ENCODE peak calls at places on chromosomes 11 and 22, in eight cellular contexts. Y is cardiac fibroblast, E is BE2C, O is keratinocyte, T is tibial nerve, X is RWPE1, H is fibroblast of pulmonary artery, B is A673. M is an unnamed sample.

GRCh38 chr22:37569921-37570660 is 9.8 kb downstream of the LGALS2 start:
- DNase-seq in Y (no peak), E (no peak), O (no peak), T (no peak), X (no peak), H (no peak), B (no peak), M (no peak)

GRCh38 chr22:35899736-35900135 is 128.9 kb downstream of the RBFOX2 start:
- DNase-seq in Y (no peak), E (no peak), O (no peak), T (no peak), X (no peak), H (peak), B (no peak), M (no peak)

GRCh38 chr11:1401656-1402221 is 12.0 kb downstream of the BRSK2 start:
- DNase-seq in Y (peak), E (peak), O (no peak), T (peak), X (peak), H (peak), B (peak), M (peak)

GRCh38 chr11:74695705-74696280 is 35.4 kb downstream of the CHRDL2 start:
- DNase-seq in Y (no peak), E (no peak), O (no peak), T (no peak), X (no peak), H (no peak), B (no peak), M (no peak)

GRCh38 chr11:705646-706438 is at the start of gene EPS8L2:
- DNase-seq in Y (no peak), E (no peak), O (no peak), T (no peak), X (no peak), H (no peak), B (no peak), M (peak)

GRCh38 chr22:29782061-29782845 is 15.1 kb downstream of the UQCR10 start:
- DNase-seq in Y (peak), E (no peak), O (no peak), T (no peak), X (no peak), H (peak), B (no peak), M (no peak)

GRCh38 chr11:68150029-68150428 is 28.8 kb upstream of the CHKA start:
- DNase-seq in Y (peak), E (no peak), O (peak), T (no peak), X (peak), H (peak), B (no peak), M (no peak)

GRCh38 chr22:20013382-20013871 is 3.2 kb downstream of the ARVCF start:
- DNase-seq in Y (peak), E (peak), O (no peak), T (peak), X (no peak), H (peak), B (peak), M (peak)

GRCh38 chr22:30021338-30021737 is 58.9 kb upstream of the HORMAD2 start:
- DNase-seq in Y (no peak), E (no peak), O (no peak), T (no peak), X (no peak), H (no peak), B (no peak), M (no peak)

GRCh38 chr11:65640483-65641207 is 2.7 kb downstream of the SIPA1 start:
- DNase-seq in Y (no peak), E (no peak), O (no peak), T (peak), X (no peak), H (no peak), B (no peak), M (no peak)

GRCh38 chr22:29102300-29102699 is 29.5 kb downstream of the KREMEN1 start:
- DNase-seq in Y (no peak), E (no peak), O (no peak), T (no peak), X (no peak), H (no peak), B (peak), M (no peak)

GRCh38 chr22:28822930-28823481 is 22.6 kb upstream of the XBP1 start:
- DNase-seq in Y (no peak), E (no peak), O (no peak), T (no peak), X (no peak), H (no peak), B (no peak), M (no peak)

GRCh38 chr11:42766191-42766590 is 545.6 kb upstream of the API5 start:
- DNase-seq in Y (no peak), E (no peak), O (no peak), T (no peak), X (no peak), H (no peak), B (no peak), M (no peak)

GRCh38 chr11:10317776-10318526 is 13.1 kb downstream of the ADM start:
- DNase-seq in Y (no peak), E (no peak), O (no peak), T (no peak), X (no peak), H (no peak), B (no peak), M (no peak)

GRCh38 chr22:38177926-38178604 is 3.6 kb downstream of the PLA2G6 start:
- DNase-seq in Y (peak), E (peak), O (no peak), T (peak), X (no peak), H (peak), B (peak), M (no peak)

GRCh38 chr22:25942989-25943411 is 201.0 kb downstream of the MYO18B start:
- DNase-seq in Y (no peak), E (peak), O (no peak), T (no peak), X (no peak), H (no peak), B (peak), M (no peak)

GRCh38 chr11:69027704-69028372 is 14.8 kb upstream of the MRGPRF start:
- DNase-seq in Y (no peak), E (no peak), O (no peak), T (no peak), X (no peak), H (peak), B (no peak), M (no peak)

GRCh38 chr11:34668583-34669053 is 47.7 kb downstream of the EHF start:
- DNase-seq in Y (no peak), E (no peak), O (no peak), T (no peak), X (no peak), H (no peak), B (no peak), M (no peak)

GRCh38 chr11:64276653-64277431 is 7.6 kb downstream of the BAD start:
- DNase-seq in Y (peak), E (no peak), O (peak), T (no peak), X (peak), H (no peak), B (no peak), M (no peak)

GRCh38 chr11:119169272-119169719 is 771 bp downstream of the NLRX1 start:
- DNase-seq in Y (peak), E (no peak), O (no peak), T (no peak), X (peak), H (peak), B (no peak), M (peak)

GRCh38 chr11:134414772-134415765 is 3.0 kb upstream of the B3GAT1 start:
- DNase-seq in Y (no peak), E (peak), O (no peak), T (no peak), X (no peak), H (no peak), B (no peak), M (no peak)

GRCh38 chr11:70082829-70083228 is 4.7 kb downstream of the ANO1 start:
- DNase-seq in Y (no peak), E (no peak), O (no peak), T (no peak), X (no peak), H (no peak), B (no peak), M (no peak)

GRCh38 chr11:108666373-108666772 is 1.5 kb downstream of the DDX10 start:
- DNase-seq in Y (no peak), E (no peak), O (no peak), T (no peak), X (no peak), H (no peak), B (no peak), M (no peak)

GRCh38 chr11:119486691-119487259 is 63.8 kb upstream of the THY1 start:
- DNase-seq in Y (no peak), E (peak), O (no peak), T (no peak), X (no peak), H (no peak), B (no peak), M (no peak)

GRCh38 chr11:61340985-61341384 is 8.0 kb downstream of the TKFC start:
- DNase-seq in Y (no peak), E (no peak), O (no peak), T (no peak), X (no peak), H (no peak), B (no peak), M (no peak)

GRCh38 chr11:96054870-96055705 is 131.2 kb upstream of the MTMR2 start:
- DNase-seq in Y (peak), E (no peak), O (no peak), T (no peak), X (peak), H (peak), B (peak), M (no peak)

GRCh38 chr11:27213232-27213660 is 149.8 kb downstream of the CCDC34 start:
- DNase-seq in Y (peak), E (no peak), O (peak), T (no peak), X (peak), H (peak), B (peak), M (no peak)

GRCh38 chr22:41782316-41782715 is 18.2 kb upstream of the CCDC134 start:
- DNase-seq in Y (no peak), E (no peak), O (no peak), T (no peak), X (no peak), H (no peak), B (no peak), M (no peak)

GRCh38 chr11:65900125-65900898 is at the start of gene FOSL1:
- DNase-seq in Y (peak), E (no peak), O (no peak), T (peak), X (peak), H (peak), B (peak), M (peak)

DNA sequence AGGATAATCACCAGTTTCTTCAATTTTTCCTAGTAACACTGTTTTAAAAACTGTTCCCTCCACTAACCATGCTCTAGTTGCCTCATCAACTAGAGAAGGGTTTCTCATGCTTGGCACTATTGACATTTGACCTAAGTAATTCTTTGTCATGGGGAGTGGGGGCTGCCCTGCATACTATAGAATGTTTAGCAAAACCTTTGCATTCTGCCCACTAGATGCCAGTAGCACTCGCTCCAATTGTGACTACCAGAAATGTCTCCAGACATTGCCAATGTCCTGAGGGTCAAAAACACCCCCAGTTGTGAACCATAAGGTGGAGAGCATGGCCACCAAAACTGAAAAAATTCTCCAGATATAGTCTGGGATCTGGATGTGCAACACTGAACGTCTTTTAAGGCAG is 27.6 kb upstream of the BMAL1 start:
- DNase-seq in Y (peak), E (no peak), O (no peak), T (no peak), X (peak), H (peak), B (no peak), M (no peak)
- TF ChIP-seq CTCF in Y (peak), E (no peak), O (peak), T (no peak), X (no peak), H (peak), B (peak), M (no peak)

DNA sequence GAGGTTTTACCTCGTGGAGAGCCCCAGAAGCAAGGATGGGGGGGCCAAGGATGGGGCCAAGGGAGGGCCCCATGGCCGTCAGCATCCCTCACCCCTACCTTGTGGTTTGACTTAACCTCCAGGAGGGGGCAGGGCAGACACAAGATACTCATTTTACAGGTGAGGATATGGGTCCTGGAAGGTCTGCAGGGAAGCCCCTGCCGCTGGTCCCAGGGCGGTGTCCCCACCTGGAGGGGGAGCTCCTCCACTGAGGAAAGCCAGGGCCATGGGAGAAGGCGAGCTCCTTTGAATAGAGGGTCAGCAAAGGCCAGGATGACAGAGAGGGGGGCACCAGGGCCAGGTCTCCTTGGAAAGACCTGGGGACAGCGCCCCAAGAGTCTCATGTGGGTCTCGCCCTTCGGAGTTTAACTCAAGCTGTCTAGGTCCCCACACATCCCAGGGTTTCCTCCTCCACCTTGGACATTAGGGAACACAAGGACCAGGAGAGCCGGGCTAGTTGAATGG is 5.9 kb upstream of the ADORA2A start:
- DNase-seq in Y (no peak), E (no peak), O (no peak), T (no peak), X (no peak), H (no peak), B (peak), M (no peak)
- TF ChIP-seq CTCF in Y (no peak), E (peak), O (peak), T (no peak), X (no peak), H (no peak), B (peak), M (no peak)

GRCh38 chr11:121652982-121653381 is 200.2 kb upstream of the SORL1-AS1 start:
- DNase-seq in Y (peak), E (peak), O (no peak), T (peak), X (no peak), H (peak), B (peak), M (no peak)
- TF ChIP-seq CTCF in Y (peak), E (peak), O (no peak), T (peak), X (no peak), H (peak), B (peak), M (peak)

GRCh38 chr22:50576070-50576469 is 2.2 kb downstream of the CPT1B start:
- DNase-seq in Y (peak), E (peak), O (peak), T (no peak), X (no peak), H (peak), B (peak), M (peak)
- TF ChIP-seq CTCF in Y (peak), E (peak), O (no peak), T (no peak), X (no peak), H (peak), B (peak), M (peak)

DNA sequence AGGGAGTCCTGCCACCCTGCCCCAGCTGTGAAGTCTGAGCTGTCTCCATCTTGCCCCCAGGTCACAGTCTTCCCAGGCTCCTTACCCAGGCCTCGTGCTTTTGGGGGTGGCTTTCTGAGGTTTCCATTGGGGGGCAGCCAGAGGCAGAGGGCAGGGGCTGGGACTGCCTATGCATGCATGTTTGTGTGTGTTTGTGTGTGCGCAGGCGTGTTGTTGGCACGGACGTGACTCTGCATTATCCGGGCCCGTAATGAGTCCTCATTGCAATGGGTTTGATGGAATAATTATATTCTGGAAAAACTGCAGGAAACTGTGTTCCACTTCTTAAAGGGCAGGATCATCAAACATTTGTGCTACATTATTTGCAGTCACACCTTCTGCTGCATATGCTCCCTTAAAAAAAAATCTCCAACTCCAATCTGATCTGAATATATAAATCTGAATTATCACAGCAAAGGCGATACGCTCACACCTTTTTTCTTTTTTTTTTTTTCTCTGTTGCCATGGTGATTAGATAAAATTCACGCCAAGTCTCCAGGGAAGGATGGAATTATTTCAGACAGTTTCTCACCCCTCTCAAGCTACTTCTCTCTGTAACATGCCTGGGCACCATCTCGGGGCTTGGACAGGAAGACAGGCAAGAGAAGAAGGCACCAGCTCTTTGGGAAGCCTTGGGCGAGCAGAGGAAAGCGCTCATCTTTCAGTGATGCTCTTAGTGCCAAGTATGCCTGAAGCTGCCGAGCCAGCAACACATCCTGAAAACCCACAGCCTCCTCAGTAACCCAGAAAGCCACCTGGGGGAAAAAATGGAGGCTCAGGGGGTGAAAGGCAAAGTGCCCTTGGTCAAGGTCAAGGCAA is 45.9 kb downstream of the DSCAML1 start:
- DNase-seq in Y (no peak), E (no peak), O (no peak), T (no peak), X (no peak), H (no peak), B (no peak), M (no peak)
- TF ChIP-seq CTCF in Y (no peak), E (no peak), O (no peak), T (no peak), X (no peak), H (no peak), B (no peak), M (no peak)

M was measured in nephron progenitor cell.